ENCODE peak calls at places on chromosomes 3 and 15, in seven cellular contexts. Q is lower lobe of right lung, U is cortex of kidney, T is MCF 10A, V is adrenal gland, A is HT1080, D is HFFc6. R is an unnamed sample.

GRCh38 chr15:43932907-43933306 is 106.1 kb downstream of the WDR76 start:
- DNase-seq in D (no peak), Q (no peak), A (no peak), V (no peak), T (no peak), U (no peak), R (no peak)

GRCh38 chr15:67887776-67888175 is 47.9 kb upstream of the RNU6-1 start:
- DNase-seq in U (no peak), T (no peak), V (no peak), Q (no peak), A (no peak), D (no peak), R (no peak)

GRCh38 chr15:69357773-69358765 is 56.1 kb upstream of the KIF23 start:
- DNase-seq in D (no peak), T (no peak), U (no peak), Q (peak), V (peak), A (peak), R (no peak)

GRCh38 chr3:38960953-38961622 is 90.7 kb downstream of the SCN11A start:
- DNase-seq in Q (no peak), V (peak), U (no peak), A (peak), D (peak), T (peak), R (peak)

GRCh38 chr15:41506796-41507341 is 6.8 kb downstream of the LTK start:
- DNase-seq in T (peak), Q (no peak), A (no peak), U (no peak), V (no peak), D (no peak), R (no peak)

GRCh38 chr3:133934996-133935842 is 39.5 kb upstream of the RAB6B start:
- DNase-seq in A (no peak), T (no peak), Q (no peak), D (no peak), V (peak), U (no peak), R (no peak)

GRCh38 chr3:129836381-129837056 is 57.0 kb downstream of the TMCC1 start:
- DNase-seq in Q (no peak), T (no peak), A (no peak), D (peak), V (no peak), U (no peak), R (no peak)

GRCh38 chr3:108409791-108410190 is 100.6 kb downstream of the MYH15 start:
- DNase-seq in D (no peak), A (no peak), U (no peak), T (no peak), V (no peak), Q (no peak), R (no peak)

GRCh38 chr3:57100046-57100695 is 39.7 kb downstream of the SPATA12 start:
- DNase-seq in U (no peak), D (peak), V (peak), A (peak), T (peak), Q (no peak), R (peak)

GRCh38 chr15:81189583-81190283 is 6.9 kb upstream of the IL16 start:
- DNase-seq in Q (peak), U (no peak), V (peak), D (peak), T (peak), A (peak), R (no peak)

GRCh38 chr15:65870889-65871533 is 1.7 kb downstream of the RAB11A start:
- DNase-seq in V (no peak), Q (no peak), T (peak), U (no peak), A (peak), D (peak), R (no peak)

GRCh38 chr3:132167870-132168269 is 133.1 kb upstream of the CPNE4 start:
- DNase-seq in Q (no peak), U (no peak), D (no peak), A (no peak), V (no peak), T (no peak), R (no peak)

GRCh38 chr3:49671291-49672288 is 2.6 kb upstream of the APEH start:
- DNase-seq in D (peak), T (peak), V (peak), U (no peak), Q (peak), A (peak), R (peak)

GRCh38 chr3:193824365-193824764 is 231.4 kb downstream of the OPA1 start:
- DNase-seq in V (no peak), A (no peak), D (no peak), Q (no peak), U (no peak), T (no peak), R (no peak)

GRCh38 chr3:103672346-103672745 is 1237.5 kb downstream of the ZPLD1 start:
- DNase-seq in U (no peak), Q (no peak), D (no peak), A (no peak), T (peak), V (no peak), R (no peak)

GRCh38 chr3:196219194-196219969 is 3.0 kb downstream of the SLC51A start:
- DNase-seq in A (peak), V (peak), Q (peak), T (peak), D (peak), U (no peak), R (no peak)

GRCh38 chr3:104598848-104599501 is 767.7 kb upstream of the ALCAM start:
- DNase-seq in T (peak), V (no peak), Q (no peak), D (no peak), U (no peak), A (no peak), R (no peak)

GRCh38 chr3:12934431-12934830 is 93.1 kb upstream of the RPL32 start:
- DNase-seq in V (peak), Q (no peak), T (no peak), A (no peak), D (peak), U (no peak), R (no peak)

GRCh38 chr3:128431803-128432300 is 34.8 kb downstream of the DNAJB8 start:
- DNase-seq in U (no peak), T (no peak), Q (no peak), A (no peak), V (no peak), D (no peak), R (no peak)

GRCh38 chr3:123099331-123100191 is 32.7 kb downstream of the PDIA5 start:
- DNase-seq in D (no peak), Q (no peak), T (no peak), V (no peak), U (no peak), A (no peak), R (no peak)

R was measured in CMK.